ENCODE peak calls at places on chromosome 4, in ten cellular contexts. L is GM03348; I is astrocyte of the spinal cord; O is WTC11; R is LoVo; G is HT1080; W is EH; D is tibial nerve; H is CD4-positive, alpha-beta T cell; S is naive thymus-derived CD8-positive, alpha-beta T cell. E is an unnamed sample.

GRCh38 chr4:86596802-86597201 is 2.7 kb downstream of the PTPN13 start:
- DNase-seq in L (no peak), I (peak), O (no peak), R (no peak), G (peak), W (peak), D (no peak), H (no peak), S (no peak), E (no peak)

GRCh38 chr4:114040319-114041116 is 61.1 kb upstream of the ARSJ start:
- DNase-seq in L (peak), I (peak), O (no peak), R (no peak), G (peak), W (peak), D (no peak), H (no peak), S (no peak), E (no peak)

GRCh38 chr4:1658581-1658980 is 25.5 kb downstream of the FAM53A start:
- DNase-seq in L (no peak), I (no peak), O (no peak), R (no peak), G (no peak), W (no peak), D (no peak), H (no peak), S (no peak), E (no peak)

GRCh38 chr4:163542275-163542674 is 47.8 kb downstream of the TMA16 start:
- DNase-seq in L (peak), I (peak), O (no peak), R (no peak), G (peak), W (peak), D (no peak), H (no peak), S (no peak), E (no peak)

GRCh38 chr4:11632488-11632887 is 203.8 kb upstream of the HS3ST1 start:
- DNase-seq in L (no peak), I (no peak), O (no peak), R (peak), G (peak), W (no peak), D (no peak), H (no peak), S (no peak), E (no peak)

GRCh38 chr4:147518846-147519767 is 38.2 kb downstream of the EDNRA start:
- DNase-seq in L (peak), I (peak), O (peak), R (peak), G (peak), W (peak), D (peak), H (peak), S (peak), E (peak)

GRCh38 chr4:145381163-145381562 is 100.5 kb upstream of the SMAD1 start:
- DNase-seq in L (no peak), I (no peak), O (no peak), R (no peak), G (no peak), W (no peak), D (no peak), H (no peak), S (no peak), E (no peak)

GRCh38 chr4:106079616-106080015 is 184.3 kb downstream of the NPNT start:
- DNase-seq in L (no peak), I (no peak), O (no peak), R (no peak), G (no peak), W (no peak), D (no peak), H (no peak), S (no peak), E (no peak)

GRCh38 chr4:24644983-24645764 is 60.8 kb upstream of the DHX15 start:
- DNase-seq in L (no peak), I (peak), O (no peak), R (no peak), G (no peak), W (peak), D (no peak), H (no peak), S (no peak), E (no peak)

E was measured in effector CD8-positive, alpha-beta T cell.